ENCODE peak calls at places on chromosomes 7 and 10, in four cellular contexts. H, E, F and Q are unnamed samples.

GRCh38 chr7:129149546-129149945 is 5.0 kb downstream of the TSPAN33 start:
- DNase-seq in H (no peak), E (no peak), F (no peak), Q (no peak)

GRCh38 chr7:132742152-132742551 is 165.9 kb upstream of the PLXNA4 start:
- DNase-seq in H (peak), E (no peak), F (no peak), Q (no peak)

GRCh38 chr7:135023622-135024021 is 37.3 kb downstream of the AGBL3 start:
- DNase-seq in H (no peak), E (no peak), F (no peak), Q (no peak)

GRCh38 chr7:100705341-100705752 is 574 bp upstream of the POP7 start:
- DNase-seq in H (peak), E (peak), F (peak), Q (peak)

GRCh38 chr7:27184342-27185012 is 555 bp downstream of the HOXA11 start:
- DNase-seq in H (peak), E (peak), F (no peak), Q (no peak)

GRCh38 chr10:132539431-132539839 is 1.8 kb downstream of the INPP5A start:
- DNase-seq in H (no peak), E (no peak), F (no peak), Q (no peak)

GRCh38 chr10:31593124-31593523 is 274.1 kb downstream of the ZEB1 start:
- DNase-seq in H (no peak), E (no peak), F (no peak), Q (no peak)

GRCh38 chr7:116924741-116925140 is 28.6 kb upstream of the ST7 start:
- DNase-seq in H (peak), E (no peak), F (no peak), Q (no peak)

GRCh38 chr10:6142644-6143043 is 53.8 kb downstream of the RBM17 start:
- DNase-seq in H (no peak), E (no peak), F (no peak), Q (no peak)

GRCh38 chr10:79385804-79386531 is 38.7 kb downstream of the PPIF start:
- DNase-seq in H (no peak), E (peak), F (no peak), Q (peak)

GRCh38 chr7:26439502-26440252 is 148.0 kb downstream of the SNX10 start:
- DNase-seq in H (no peak), E (no peak), F (no peak), Q (no peak)

GRCh38 chr10:124701435-124701834 is 42.7 kb downstream of the FAM53B start:
- DNase-seq in H (peak), E (no peak), F (no peak), Q (no peak)

GRCh38 chr10:86102031-86102430 is 264.6 kb downstream of the GRID1 start:
- DNase-seq in H (no peak), E (no peak), F (no peak), Q (no peak)

GRCh38 chr10:101305241-101306230 is 48.4 kb upstream of the BTRC start:
- DNase-seq in H (no peak), E (no peak), F (no peak), Q (no peak)

GRCh38 chr7:613442-614140 is 93.9 kb upstream of the PDGFA start:
- DNase-seq in H (no peak), E (no peak), F (no peak), Q (no peak)

GRCh38 chr10:26214538-26215461 is 1.8 kb upstream of the GAD2 start:
- DNase-seq in H (no peak), E (peak), F (no peak), Q (peak)

GRCh38 chr10:130484131-130484911 is 348.1 kb downstream of the GLRX3 start:
- DNase-seq in H (no peak), E (no peak), F (no peak), Q (no peak)
- H3K56ac ChIP-seq in H (no peak), E (no peak), F (no peak), Q (no peak)

GRCh38 chr10:127850944-127851343 is 41.8 kb downstream of the CLRN3 start:
- DNase-seq in H (no peak), E (no peak), F (no peak), Q (no peak)
- H3K56ac ChIP-seq in H (no peak), E (no peak), F (no peak), Q (no peak)

DNA sequence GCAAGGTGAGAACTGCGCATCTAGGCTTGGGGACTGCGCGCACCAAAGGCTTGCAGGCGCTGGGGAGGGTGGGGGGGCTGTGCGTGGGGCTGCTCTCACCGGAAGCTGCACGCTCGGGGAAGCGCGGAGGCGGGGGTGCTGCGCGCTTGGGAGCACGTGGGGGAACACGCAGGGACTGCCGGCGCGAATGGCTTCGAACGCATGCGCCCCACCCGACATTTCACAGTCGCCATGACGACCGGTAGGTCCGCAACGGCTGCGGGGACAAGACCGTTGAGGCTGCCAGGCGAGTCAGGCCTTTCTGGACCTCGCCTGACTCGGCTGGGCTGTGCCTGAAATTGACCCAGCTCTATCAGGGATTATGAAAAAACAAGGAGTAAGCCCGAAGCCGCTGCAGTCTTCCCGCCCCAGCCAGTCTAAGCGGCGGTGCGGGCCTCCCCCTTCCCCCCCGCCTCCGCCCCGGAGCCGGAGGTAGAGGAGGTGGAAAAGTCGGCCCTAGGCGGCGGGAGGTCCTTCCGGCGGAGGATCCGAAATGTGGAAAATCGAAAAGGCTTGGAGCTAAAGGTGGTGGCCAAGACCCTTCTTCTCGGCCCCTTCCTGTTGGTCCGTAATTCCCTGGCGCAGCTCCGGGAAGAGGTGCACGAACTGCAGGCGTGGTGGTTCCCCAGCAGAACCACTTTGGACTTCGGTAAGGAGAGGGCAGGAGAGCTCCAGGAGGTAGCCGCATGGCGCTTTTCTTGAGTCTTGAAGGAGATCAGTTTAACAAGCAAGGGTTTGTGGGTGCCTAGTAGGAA is 34.9 kb upstream of the STEAP1 start:
- DNase-seq in H (peak), E (peak), F (no peak), Q (peak)
- H3K56ac ChIP-seq in H (no peak), E (no peak), F (no peak), Q (peak)

GRCh38 chr10:109770000-109770399 is 153.3 kb downstream of the XPNPEP1 start:
- DNase-seq in H (no peak), E (no peak), F (no peak), Q (no peak)
- H3K56ac ChIP-seq in H (no peak), E (no peak), F (no peak), Q (no peak)

GRCh38 chr7:81470724-81471379 is 299.0 kb downstream of the HGF start:
- DNase-seq in H (no peak), E (no peak), F (no peak), Q (no peak)
- H3K56ac ChIP-seq in H (no peak), E (no peak), F (no peak), Q (no peak)

GRCh38 chr10:35276918-35277317 is 59.4 kb upstream of the CCNY start:
- DNase-seq in H (no peak), E (no peak), F (no peak), Q (peak)
- H3K56ac ChIP-seq in H (no peak), E (no peak), F (no peak), Q (no peak)

DNA sequence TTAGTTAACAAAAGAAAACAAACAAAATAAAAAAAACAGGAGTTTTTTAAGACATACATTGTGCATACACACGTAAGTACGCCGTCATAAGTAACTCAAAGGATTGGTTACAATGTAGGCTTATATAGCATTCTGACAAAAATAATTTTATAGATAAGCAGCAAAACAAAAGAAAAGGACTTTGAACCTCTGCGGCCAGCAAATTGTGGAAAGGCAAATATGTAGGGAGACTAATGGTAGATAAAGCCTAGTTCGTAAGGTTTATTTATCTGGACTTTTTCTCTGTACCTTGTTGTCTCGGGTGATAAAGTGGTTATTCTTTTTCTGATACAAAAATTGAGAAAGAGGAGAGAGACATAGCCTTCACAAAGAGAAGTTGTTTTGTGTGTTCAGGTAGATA is 891.9 kb downstream of the CNTNAP2 start:
- DNase-seq in H (no peak), E (no peak), F (no peak), Q (no peak)
- H3K56ac ChIP-seq in H (no peak), E (no peak), F (no peak), Q (no peak)

DNA sequence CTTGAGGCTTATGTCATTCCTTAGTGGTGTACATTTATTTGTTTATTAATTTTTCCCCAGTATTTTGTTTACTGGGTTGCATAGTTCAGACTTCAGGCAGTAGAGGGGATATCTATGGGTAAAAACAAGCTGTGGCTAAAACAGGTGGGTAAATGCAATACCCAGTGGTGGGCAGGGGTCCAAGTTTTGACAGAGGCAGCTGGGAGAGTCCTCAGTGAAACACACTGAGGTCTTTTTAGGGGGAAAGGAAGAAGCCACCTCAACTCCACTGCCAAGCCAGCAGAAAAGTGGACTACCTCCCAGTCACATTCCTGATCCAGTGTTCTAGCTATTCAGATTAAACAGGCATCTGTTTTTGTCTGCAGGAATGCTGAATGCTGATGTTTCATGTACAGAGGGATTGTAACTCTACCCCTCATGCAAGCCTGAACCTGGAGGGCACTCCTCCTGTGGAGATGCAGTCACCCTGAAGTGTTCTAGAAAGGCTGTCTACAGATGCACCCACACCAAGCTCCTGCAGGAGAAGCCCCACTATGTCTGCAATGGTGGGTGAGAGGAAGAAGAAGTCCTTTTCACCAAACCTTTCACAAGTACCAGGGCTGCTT is 757.8 kb downstream of the INHBA start:
- DNase-seq in H (no peak), E (no peak), F (no peak), Q (no peak)
- H3K56ac ChIP-seq in H (no peak), E (no peak), F (no peak), Q (no peak)

DNA sequence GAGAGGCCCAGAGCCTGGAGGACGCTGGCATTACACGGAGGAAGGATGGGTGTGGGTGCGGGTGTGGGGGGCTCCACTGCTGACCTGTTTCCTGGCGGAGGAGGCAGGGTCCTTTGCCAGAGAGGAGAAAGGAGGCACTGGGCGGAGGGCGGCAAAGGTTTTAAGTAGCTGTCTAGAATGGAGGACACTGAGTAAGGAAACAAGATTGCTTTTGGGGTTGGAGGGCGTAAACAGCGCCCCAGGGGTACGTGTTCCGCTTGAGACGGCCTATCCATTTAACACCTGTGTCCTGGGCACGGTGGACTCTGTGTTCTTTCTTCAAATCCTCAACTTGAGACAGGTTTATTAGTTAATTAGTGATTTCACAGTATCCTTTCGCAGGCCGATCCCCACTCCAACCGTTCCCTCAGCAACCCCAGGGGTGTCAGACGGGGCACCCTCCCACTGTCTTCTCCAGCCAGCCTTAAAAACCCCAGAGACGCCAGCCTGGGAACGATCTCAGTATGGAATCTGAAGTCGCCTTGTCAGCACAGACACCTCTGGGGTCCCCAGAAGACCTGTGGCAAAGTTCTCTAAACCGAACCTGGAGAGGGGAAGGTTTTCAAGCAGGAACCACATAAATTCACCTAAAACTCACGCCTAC is 24.8 kb downstream of the SFXN4 start:
- DNase-seq in H (no peak), E (no peak), F (no peak), Q (peak)
- H3K56ac ChIP-seq in H (no peak), E (no peak), F (no peak), Q (peak)

DNA sequence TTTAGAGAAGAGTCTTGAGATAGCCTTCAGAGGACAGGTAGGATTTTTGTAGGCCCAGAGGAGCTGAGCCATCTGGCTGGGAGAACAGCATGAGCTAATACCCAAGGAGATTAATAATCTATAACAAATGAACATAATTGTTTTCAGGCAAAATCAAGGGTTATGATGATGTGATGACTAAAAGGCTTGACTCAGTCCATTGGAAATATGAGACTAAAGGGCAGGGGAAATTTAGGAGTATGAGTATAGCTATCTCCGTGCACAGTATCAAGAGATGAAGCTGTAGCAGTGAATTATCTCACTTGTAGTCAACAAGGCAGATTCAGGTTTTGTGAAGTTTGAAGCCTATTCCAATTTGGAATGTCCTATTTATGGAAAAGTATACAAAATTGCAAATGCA is 40.1 kb downstream of the CSTF2T start:
- DNase-seq in H (peak), E (no peak), F (no peak), Q (no peak)
- H3K56ac ChIP-seq in H (no peak), E (no peak), F (no peak), Q (no peak)